ENCODE peak calls at places on chromosomes 2 and 18, in seven cellular contexts. L, M, R, N, E, Y and K are unnamed samples.

GRCh38 chr2:72150157-72150960 is 2.7 kb upstream of the CYP26B1 start:
- DNase-seq in L (peak), M (peak), R (peak), N (peak), E (no peak), Y (peak), K (peak)

GRCh38 chr2:96565111-96565510 is 28.6 kb downstream of the ARID5A start:
- DNase-seq in L (peak), M (no peak), R (peak), N (no peak), E (no peak), Y (peak), K (no peak)

GRCh38 chr2:55010149-55010591 is 40.1 kb downstream of the RTN4 start:
- DNase-seq in L (no peak), M (peak), R (peak), N (peak), E (no peak), Y (peak), K (no peak)

GRCh38 chr18:9094307-9095226 is 7.9 kb upstream of the NDUFV2 start:
- DNase-seq in L (no peak), M (peak), R (no peak), N (peak), E (no peak), Y (peak), K (no peak)

GRCh38 chr2:28680657-28681056 is 71.0 kb upstream of the PPP1CB start:
- DNase-seq in L (no peak), M (no peak), R (no peak), N (no peak), E (no peak), Y (no peak), K (no peak)

GRCh38 chr2:63364866-63365265 is 223.4 kb downstream of the WDPCP start:
- DNase-seq in L (no peak), M (no peak), R (no peak), N (no peak), E (no peak), Y (no peak), K (no peak)

GRCh38 chr2:230893338-230893737 is 28.6 kb downstream of the ITM2C start:
- DNase-seq in L (peak), M (no peak), R (no peak), N (no peak), E (no peak), Y (no peak), K (no peak)

GRCh38 chr2:45627911-45628310 is 16.8 kb upstream of the SRBD1 start:
- DNase-seq in L (no peak), M (peak), R (no peak), N (peak), E (no peak), Y (no peak), K (no peak)

GRCh38 chr2:27613985-27614384 is 14.8 kb downstream of the CCDC121 start:
- DNase-seq in L (no peak), M (no peak), R (no peak), N (no peak), E (no peak), Y (no peak), K (no peak)

GRCh38 chr2:112153501-112153900 is 15.3 kb downstream of the FBLN7 start:
- DNase-seq in L (no peak), M (no peak), R (no peak), N (no peak), E (no peak), Y (no peak), K (no peak)

GRCh38 chr2:132911726-132912724 is 242.0 kb upstream of the LYPD1 start:
- DNase-seq in L (peak), M (peak), R (peak), N (peak), E (no peak), Y (no peak), K (no peak)

GRCh38 chr2:75324716-75325291 is 125.5 kb upstream of the TACR1 start:
- DNase-seq in L (no peak), M (no peak), R (peak), N (no peak), E (no peak), Y (peak), K (no peak)

GRCh38 chr2:61889212-61889956 is 928 bp upstream of the CCT4 start:
- DNase-seq in L (no peak), M (no peak), R (no peak), N (no peak), E (no peak), Y (peak), K (no peak)

GRCh38 chr18:50313031-50313607 is 25.6 kb upstream of the CXXC1 start:
- DNase-seq in L (no peak), M (no peak), R (no peak), N (no peak), E (no peak), Y (peak), K (no peak)

GRCh38 chr2:66575625-66576371 is 140.9 kb downstream of the MEIS1 start:
- DNase-seq in L (peak), M (peak), R (peak), N (peak), E (no peak), Y (no peak), K (peak)

GRCh38 chr18:22637787-22638186 is 220.1 kb upstream of the CTAGE1 start:
- DNase-seq in L (no peak), M (peak), R (no peak), N (peak), E (no peak), Y (peak), K (no peak)

GRCh38 chr2:226661789-226662545 is 137.7 kb downstream of the IRS1 start:
- DNase-seq in L (no peak), M (peak), R (peak), N (peak), E (no peak), Y (peak), K (no peak)

GRCh38 chr2:241161646-241162281 is 11.5 kb downstream of the PPP1R7 start:
- DNase-seq in L (no peak), M (peak), R (no peak), N (peak), E (no peak), Y (no peak), K (no peak)

GRCh38 chr2:6826081-6826913 is 39.4 kb downstream of the CMPK2 start:
- DNase-seq in L (no peak), M (peak), R (peak), N (peak), E (no peak), Y (peak), K (no peak)

GRCh38 chr2:9757430-9758287 is 85.6 kb upstream of the TAF1B start:
- DNase-seq in L (peak), M (peak), R (peak), N (peak), E (no peak), Y (peak), K (no peak)

GRCh38 chr2:188892632-188893031 is 81.5 kb upstream of the COL3A1 start:
- DNase-seq in L (no peak), M (peak), R (no peak), N (peak), E (no peak), Y (no peak), K (no peak)

GRCh38 chr2:62475172-62476011 is 30.6 kb downstream of the TMEM17 start:
- DNase-seq in L (no peak), M (no peak), R (peak), N (peak), E (no peak), Y (no peak), K (peak)

GRCh38 chr2:195538937-195539336 is 118.1 kb upstream of the SLC39A10 start:
- DNase-seq in L (no peak), M (no peak), R (no peak), N (no peak), E (no peak), Y (no peak), K (no peak)

GRCh38 chr2:100124746-100125145 is 17.6 kb downstream of the AFF3 start:
- DNase-seq in L (no peak), M (no peak), R (no peak), N (no peak), E (no peak), Y (peak), K (no peak)

GRCh38 chr2:164090533-164090932 is 354.7 kb upstream of the FIGN start:
- DNase-seq in L (no peak), M (no peak), R (no peak), N (no peak), E (no peak), Y (no peak), K (no peak)

GRCh38 chr2:30203156-30203555 is 28.2 kb upstream of the LBH start:
- DNase-seq in L (no peak), M (no peak), R (no peak), N (no peak), E (no peak), Y (no peak), K (no peak)

GRCh38 chr2:64453710-64454315 is at the start of gene LGALSL:
- DNase-seq in L (peak), M (peak), R (peak), N (peak), E (no peak), Y (peak), K (peak)

GRCh38 chr2:201831469-201831868 is 25.1 kb downstream of the CDK15 start:
- DNase-seq in L (no peak), M (peak), R (no peak), N (peak), E (no peak), Y (no peak), K (no peak)

GRCh38 chr2:218047532-218048230 is 21.4 kb upstream of the RUFY4 start:
- DNase-seq in L (no peak), M (no peak), R (no peak), N (no peak), E (no peak), Y (no peak), K (no peak)

GRCh38 chr2:218046234-218046633 is 22.8 kb upstream of the RUFY4 start:
- DNase-seq in L (no peak), M (no peak), R (no peak), N (no peak), E (no peak), Y (peak), K (no peak)

GRCh38 chr2:218051908-218052307 is 17.1 kb upstream of the RUFY4 start:
- DNase-seq in L (no peak), M (no peak), R (no peak), N (no peak), E (no peak), Y (no peak), K (no peak)
- H4K8ac ChIP-seq in L (no peak), M (no peak), R (no peak), N (no peak), E (no peak), Y (no peak), K (no peak)

GRCh38 chr2:16228471-16228870 is 288.1 kb downstream of the MYCN start:
- DNase-seq in L (no peak), M (no peak), R (no peak), N (no peak), E (no peak), Y (no peak), K (no peak)
- H4K8ac ChIP-seq in L (no peak), M (no peak), R (no peak), N (no peak), E (no peak), Y (no peak), K (no peak)

DNA sequence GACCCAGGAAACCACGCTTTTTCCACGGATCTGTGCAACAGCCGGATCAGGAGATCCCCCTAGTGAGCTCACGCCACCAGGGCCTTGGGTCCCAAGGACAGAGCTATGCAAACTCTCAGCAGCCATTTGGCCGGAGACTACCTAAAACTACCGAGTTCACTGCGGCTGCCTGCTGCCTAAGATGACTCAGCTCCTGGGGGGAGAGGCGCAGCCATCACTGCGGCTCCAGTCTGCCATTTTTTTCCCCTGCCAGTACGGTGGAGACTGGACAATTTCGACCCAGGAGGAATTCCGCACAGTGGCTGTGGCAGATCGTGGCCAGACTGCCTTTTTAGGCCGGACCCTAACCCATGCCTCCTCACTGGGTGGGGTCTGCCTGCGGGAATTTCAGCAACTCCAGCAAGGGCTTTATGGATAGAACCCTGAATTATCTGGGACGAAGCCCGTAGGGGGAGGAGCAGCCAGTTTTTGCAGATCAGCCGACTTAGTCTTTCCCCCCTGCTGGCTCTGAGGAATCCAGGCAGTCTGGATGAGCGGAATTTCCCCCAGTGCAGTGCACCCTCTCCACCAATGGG is 424.9 kb upstream of the UBE2E3 start:
- DNase-seq in L (no peak), M (no peak), R (no peak), N (no peak), E (no peak), Y (no peak), K (no peak)
- H4K8ac ChIP-seq in L (no peak), M (no peak), R (no peak), N (no peak), E (peak), Y (no peak), K (no peak)

GRCh38 chr2:233201271-233202013 is 50.0 kb upstream of the ATG16L1 start:
- DNase-seq in L (no peak), M (no peak), R (no peak), N (no peak), E (no peak), Y (no peak), K (no peak)
- H4K8ac ChIP-seq in L (no peak), M (no peak), R (no peak), N (no peak), E (no peak), Y (no peak), K (no peak)

DNA sequence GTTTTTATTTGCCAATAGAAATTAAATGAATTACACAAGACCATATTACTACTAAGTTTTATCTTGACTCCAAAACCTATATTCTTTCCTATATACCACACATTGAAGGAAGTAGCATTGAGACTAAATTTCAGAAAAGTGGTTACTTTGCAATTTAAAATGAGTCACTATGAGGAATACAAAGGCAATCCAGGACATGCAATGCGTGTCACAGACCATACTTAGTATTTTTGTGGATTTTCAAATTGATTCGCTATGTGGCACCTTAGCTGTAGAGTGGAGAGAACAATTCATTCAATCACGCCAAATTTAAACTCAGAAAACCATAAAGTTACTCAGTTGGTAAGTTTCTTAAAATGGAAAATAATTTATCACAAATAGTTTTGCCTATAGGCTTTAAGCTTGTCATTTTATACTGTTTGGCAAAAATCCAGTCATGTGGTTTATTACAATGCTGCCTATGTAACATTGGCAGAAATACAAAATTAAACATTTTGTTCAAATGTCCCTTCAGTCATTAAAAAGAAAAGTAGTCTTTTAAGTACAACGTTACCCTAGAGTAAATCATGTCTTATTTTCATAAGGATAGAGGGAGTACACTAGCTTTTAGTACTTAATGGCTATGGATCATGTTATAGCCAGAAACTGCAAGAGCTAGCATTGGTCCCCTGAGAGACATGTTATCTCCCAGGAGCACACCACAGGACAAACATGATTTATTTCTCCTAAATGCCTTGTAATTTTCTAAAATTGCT is 222.8 kb upstream of the CDH7 start:
- DNase-seq in L (no peak), M (no peak), R (no peak), N (no peak), E (no peak), Y (no peak), K (no peak)
- H4K8ac ChIP-seq in L (no peak), M (no peak), R (no peak), N (no peak), E (no peak), Y (no peak), K (no peak)

GRCh38 chr2:204947448-204947847 is 402.2 kb downstream of the PARD3B start:
- DNase-seq in L (no peak), M (no peak), R (no peak), N (no peak), E (no peak), Y (peak), K (no peak)

GRCh38 chr2:204948822-204949221 is 403.5 kb downstream of the PARD3B start:
- DNase-seq in L (no peak), M (no peak), R (no peak), N (no peak), E (no peak), Y (no peak), K (no peak)

GRCh38 chr2:204948364-204948763 is 403.1 kb downstream of the PARD3B start:
- DNase-seq in L (no peak), M (no peak), R (no peak), N (no peak), E (no peak), Y (no peak), K (no peak)

GRCh38 chr2:204944927-204945326 is 399.7 kb downstream of the PARD3B start:
- DNase-seq in L (no peak), M (no peak), R (no peak), N (no peak), E (no peak), Y (no peak), K (no peak)

GRCh38 chr2:204945376-204945775 is 400.1 kb downstream of the PARD3B start:
- DNase-seq in L (no peak), M (no peak), R (no peak), N (no peak), E (no peak), Y (no peak), K (no peak)
- H4K8ac ChIP-seq in L (no peak), M (no peak), R (no peak), N (no peak), E (no peak), Y (no peak), K (no peak)

GRCh38 chr2:233007739-233008138 is 5.3 kb downstream of the NGEF start:
- DNase-seq in L (no peak), M (no peak), R (no peak), N (no peak), E (no peak), Y (no peak), K (no peak)
- H4K8ac ChIP-seq in L (no peak), M (no peak), R (no peak), N (no peak), E (no peak), Y (no peak), K (no peak)

DNA sequence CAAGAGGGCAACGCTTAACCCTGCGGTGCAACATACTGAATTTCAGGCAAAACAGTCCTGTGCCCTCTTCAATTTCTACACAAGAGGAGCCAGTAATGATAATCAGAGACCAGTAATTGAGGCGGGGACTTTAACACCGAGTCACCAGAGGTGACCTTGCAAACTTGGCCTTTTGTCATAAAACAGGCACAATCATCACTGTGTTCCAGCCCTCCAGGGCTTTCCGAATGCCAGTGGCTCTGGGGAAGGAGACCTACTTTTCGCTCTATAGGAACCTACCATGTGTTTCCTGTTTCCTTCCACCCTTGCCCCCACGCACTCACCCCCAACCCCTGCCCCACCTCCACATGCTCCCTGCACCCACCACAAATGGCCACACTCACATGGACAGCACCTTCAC is 47.2 kb upstream of the LOXHD1 start:
- DNase-seq in L (no peak), M (no peak), R (no peak), N (no peak), E (no peak), Y (no peak), K (no peak)
- H4K8ac ChIP-seq in L (no peak), M (no peak), R (no peak), N (no peak), E (no peak), Y (no peak), K (no peak)

DNA sequence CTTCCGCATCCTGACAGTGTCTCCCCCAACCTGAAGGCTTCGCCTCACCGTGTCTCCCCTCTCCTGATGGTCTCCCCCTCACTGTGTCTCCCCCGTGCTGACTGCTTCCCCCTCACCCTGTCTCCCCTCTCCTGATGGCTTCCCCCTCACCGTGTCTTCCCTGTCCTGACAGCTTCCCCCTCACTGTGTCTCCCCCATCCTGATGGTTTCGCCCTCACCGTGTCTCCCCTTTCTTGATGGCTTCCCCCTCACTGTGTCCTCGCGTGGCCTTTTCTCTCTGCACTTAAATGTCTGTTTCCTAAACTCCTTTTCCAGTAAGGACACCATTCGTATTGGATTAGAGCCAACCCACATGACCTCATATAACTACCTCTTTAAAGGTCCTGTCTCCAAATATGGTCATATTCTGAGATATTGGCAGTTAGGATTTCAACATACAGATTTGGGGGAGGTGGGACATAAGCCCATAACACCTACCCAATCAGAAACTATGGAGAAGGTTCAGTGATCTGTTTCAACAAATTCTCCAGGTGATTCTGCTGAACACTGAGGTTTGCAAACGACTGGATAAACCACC is 47.9 kb upstream of the RAB27B start:
- DNase-seq in L (no peak), M (no peak), R (no peak), N (no peak), E (no peak), Y (no peak), K (no peak)
- H4K8ac ChIP-seq in L (no peak), M (no peak), R (no peak), N (no peak), E (no peak), Y (no peak), K (no peak)

GRCh38 chr2:120832296-120833070 is 96.8 kb downstream of the GLI2 start:
- DNase-seq in L (no peak), M (no peak), R (no peak), N (no peak), E (no peak), Y (no peak), K (no peak)
- H4K8ac ChIP-seq in L (no peak), M (no peak), R (no peak), N (no peak), E (no peak), Y (no peak), K (no peak)